ENCODE peak calls at places on chromosomes 5 and 9, in six cellular contexts. One of them, this sample, is unnamed.

GRCh38 chr5:151787817-151788216 is 16.1 kb downstream of the G3BP1 start:
- DNase-seq in CD8-positive, alpha-beta T cell: no peak
- DNase-seq in breast epithelium: no peak
- DNase-seq in dorsolateral prefrontal cortex: no peak
- DNase-seq in heart left ventricle: no peak
- DNase-seq in keratinocyte: no peak
- DNase-seq in this sample: no peak

GRCh38 chr9:87119328-87119881 is 172.1 kb upstream of the GAS1 start:
- DNase-seq in dorsolateral prefrontal cortex: no peak
- DNase-seq in CD8-positive, alpha-beta T cell: no peak
- DNase-seq in heart left ventricle: peak; percentile 63
- DNase-seq in breast epithelium: peak; percentile 76
- DNase-seq in keratinocyte: no peak
- DNase-seq in this sample: peak; percentile 90

GRCh38 chr5:43769576-43770352 is 166.8 kb downstream of the NNT start:
- DNase-seq in dorsolateral prefrontal cortex: no peak
- DNase-seq in keratinocyte: no peak
- DNase-seq in breast epithelium: no peak
- DNase-seq in CD8-positive, alpha-beta T cell: no peak
- DNase-seq in heart left ventricle: peak; percentile 34
- DNase-seq in this sample: peak; percentile 99

GRCh38 chr5:143923634-143924265 is 111.8 kb downstream of the HMHB1 start:
- DNase-seq in dorsolateral prefrontal cortex: no peak
- DNase-seq in heart left ventricle: no peak
- DNase-seq in CD8-positive, alpha-beta T cell: no peak
- DNase-seq in keratinocyte: no peak
- DNase-seq in breast epithelium: no peak
- DNase-seq in this sample: peak; percentile 39

GRCh38 chr5:67003373-67003905 is 193.2 kb downstream of the CD180 start:
- DNase-seq in CD8-positive, alpha-beta T cell: no peak
- DNase-seq in heart left ventricle: no peak
- DNase-seq in breast epithelium: no peak
- DNase-seq in dorsolateral prefrontal cortex: no peak
- DNase-seq in keratinocyte: no peak
- DNase-seq in this sample: no peak

GRCh38 chr5:145854651-145855258 is 18.1 kb downstream of the GRXCR2 start:
- DNase-seq in dorsolateral prefrontal cortex: no peak
- DNase-seq in heart left ventricle: no peak
- DNase-seq in CD8-positive, alpha-beta T cell: no peak
- DNase-seq in breast epithelium: no peak
- DNase-seq in keratinocyte: peak; percentile 57
- DNase-seq in this sample: peak; percentile 76

GRCh38 chr5:159533197-159533596 is 202.9 kb upstream of the IL12B start:
- DNase-seq in keratinocyte: no peak
- DNase-seq in breast epithelium: no peak
- DNase-seq in CD8-positive, alpha-beta T cell: no peak
- DNase-seq in dorsolateral prefrontal cortex: no peak
- DNase-seq in heart left ventricle: no peak
- DNase-seq in this sample: no peak

GRCh38 chr5:113330533-113331200 is 104.1 kb downstream of the TSSK1B start:
- DNase-seq in breast epithelium: peak; percentile 61
- DNase-seq in keratinocyte: no peak
- DNase-seq in CD8-positive, alpha-beta T cell: no peak
- DNase-seq in heart left ventricle: peak; percentile 69
- DNase-seq in dorsolateral prefrontal cortex: no peak
- DNase-seq in this sample: peak; percentile 68

GRCh38 chr9:104009853-104010252 is 84.3 kb upstream of the SMC2 start:
- DNase-seq in dorsolateral prefrontal cortex: no peak
- DNase-seq in keratinocyte: no peak
- DNase-seq in breast epithelium: no peak
- DNase-seq in CD8-positive, alpha-beta T cell: no peak
- DNase-seq in heart left ventricle: no peak
- DNase-seq in this sample: peak; percentile 23

GRCh38 chr5:72156921-72157320 is 49.6 kb downstream of the MAP1B start:
- DNase-seq in CD8-positive, alpha-beta T cell: no peak
- DNase-seq in dorsolateral prefrontal cortex: no peak
- DNase-seq in heart left ventricle: peak; percentile 39
- DNase-seq in breast epithelium: no peak
- DNase-seq in keratinocyte: no peak
- DNase-seq in this sample: no peak

GRCh38 chr5:62369039-62369438 is 34.7 kb downstream of the DIMT1 start:
- DNase-seq in dorsolateral prefrontal cortex: no peak
- DNase-seq in CD8-positive, alpha-beta T cell: no peak
- DNase-seq in heart left ventricle: no peak
- DNase-seq in breast epithelium: no peak
- DNase-seq in keratinocyte: no peak
- DNase-seq in this sample: no peak

GRCh38 chr5:58440882-58441281 is 19.0 kb downstream of the PLK2 start:
- DNase-seq in keratinocyte: no peak
- DNase-seq in CD8-positive, alpha-beta T cell: no peak
- DNase-seq in dorsolateral prefrontal cortex: no peak
- DNase-seq in breast epithelium: no peak
- DNase-seq in heart left ventricle: no peak
- DNase-seq in this sample: no peak

GRCh38 chr9:126687868-126688503 is 74.3 kb downstream of the LMX1B start:
- DNase-seq in heart left ventricle: peak; percentile 21
- DNase-seq in dorsolateral prefrontal cortex: no peak
- DNase-seq in keratinocyte: no peak
- DNase-seq in breast epithelium: no peak
- DNase-seq in CD8-positive, alpha-beta T cell: no peak
- DNase-seq in this sample: no peak

GRCh38 chr5:9632495-9632894 is 2.3 kb upstream of the TAS2R1 start:
- DNase-seq in dorsolateral prefrontal cortex: no peak
- DNase-seq in heart left ventricle: no peak
- DNase-seq in breast epithelium: no peak
- DNase-seq in keratinocyte: no peak
- DNase-seq in CD8-positive, alpha-beta T cell: no peak
- DNase-seq in this sample: no peak

GRCh38 chr9:14018061-14018460 is 295.9 kb downstream of the NFIB start:
- DNase-seq in heart left ventricle: no peak
- DNase-seq in keratinocyte: peak; percentile 17
- DNase-seq in CD8-positive, alpha-beta T cell: no peak
- DNase-seq in breast epithelium: no peak
- DNase-seq in dorsolateral prefrontal cortex: no peak
- DNase-seq in this sample: peak; percentile 82

GRCh38 chr5:170166101-170166500 is 60.4 kb downstream of the FOXI1 start:
- DNase-seq in heart left ventricle: no peak
- DNase-seq in breast epithelium: no peak
- DNase-seq in CD8-positive, alpha-beta T cell: no peak
- DNase-seq in keratinocyte: no peak
- DNase-seq in dorsolateral prefrontal cortex: no peak
- DNase-seq in this sample: no peak
- H3K4me3 ChIP-seq in heart left ventricle: no peak overlapping the region
- H3K4me3 ChIP-seq in breast epithelium: no peak overlapping the region
- H3K4me3 ChIP-seq in CD8-positive, alpha-beta T cell: no peak overlapping the region
- H3K4me3 ChIP-seq in keratinocyte: no peak overlapping the region
- H3K4me3 ChIP-seq in dorsolateral prefrontal cortex: no peak overlapping the region
- H3K4me3 ChIP-seq in this sample: no peak overlapping the region

GRCh38 chr5:56461584-56461983 is 228.5 kb upstream of the ANKRD55 start:
- DNase-seq in heart left ventricle: no peak
- DNase-seq in keratinocyte: no peak
- DNase-seq in CD8-positive, alpha-beta T cell: no peak
- DNase-seq in dorsolateral prefrontal cortex: no peak
- DNase-seq in breast epithelium: no peak
- DNase-seq in this sample: no peak

GRCh38 chr5:56464935-56465756 is 232.0 kb upstream of the ANKRD55 start:
- DNase-seq in breast epithelium: no peak
- DNase-seq in heart left ventricle: no peak
- DNase-seq in keratinocyte: no peak
- DNase-seq in CD8-positive, alpha-beta T cell: no peak
- DNase-seq in dorsolateral prefrontal cortex: no peak
- DNase-seq in this sample: peak; percentile 59

GRCh38 chr5:56466136-56466816 is 233.1 kb upstream of the ANKRD55 start:
- DNase-seq in keratinocyte: no peak
- DNase-seq in heart left ventricle: no peak
- DNase-seq in dorsolateral prefrontal cortex: no peak
- DNase-seq in breast epithelium: no peak
- DNase-seq in CD8-positive, alpha-beta T cell: no peak
- DNase-seq in this sample: no peak

GRCh38 chr5:56465757-56466127 is 232.6 kb upstream of the ANKRD55 start:
- DNase-seq in dorsolateral prefrontal cortex: no peak
- DNase-seq in keratinocyte: no peak
- DNase-seq in heart left ventricle: no peak
- DNase-seq in breast epithelium: no peak
- DNase-seq in CD8-positive, alpha-beta T cell: no peak
- DNase-seq in this sample: peak; percentile 37

GRCh38 chr5:56463944-56464571 is 230.9 kb upstream of the ANKRD55 start:
- DNase-seq in breast epithelium: no peak
- DNase-seq in heart left ventricle: no peak
- DNase-seq in keratinocyte: no peak
- DNase-seq in dorsolateral prefrontal cortex: no peak
- DNase-seq in CD8-positive, alpha-beta T cell: no peak
- DNase-seq in this sample: no peak
- TF ChIP-seq CTCF in breast epithelium: no peak
- TF ChIP-seq CTCF in heart left ventricle: no peak
- TF ChIP-seq CTCF in keratinocyte: no peak
- TF ChIP-seq CTCF in dorsolateral prefrontal cortex: no peak
- TF ChIP-seq CTCF in CD8-positive, alpha-beta T cell: no peak
- TF ChIP-seq CTCF in this sample: no peak

GRCh38 chr5:171963416-171963815 is 43.0 kb downstream of the FBXW11 start:
- DNase-seq in CD8-positive, alpha-beta T cell: no peak
- DNase-seq in breast epithelium: no peak
- DNase-seq in dorsolateral prefrontal cortex: no peak
- DNase-seq in keratinocyte: no peak
- DNase-seq in heart left ventricle: no peak
- DNase-seq in this sample: no peak

GRCh38 chr5:171965740-171966139 is 40.7 kb downstream of the FBXW11 start:
- DNase-seq in dorsolateral prefrontal cortex: no peak
- DNase-seq in keratinocyte: no peak
- DNase-seq in breast epithelium: no peak
- DNase-seq in CD8-positive, alpha-beta T cell: peak; percentile 23
- DNase-seq in heart left ventricle: no peak
- DNase-seq in this sample: no peak

GRCh38 chr5:171966964-171967363 is 39.5 kb downstream of the FBXW11 start:
- DNase-seq in CD8-positive, alpha-beta T cell: no peak
- DNase-seq in dorsolateral prefrontal cortex: no peak
- DNase-seq in heart left ventricle: no peak
- DNase-seq in breast epithelium: no peak
- DNase-seq in keratinocyte: no peak
- DNase-seq in this sample: no peak

GRCh38 chr5:171968512-171968911 is 37.9 kb downstream of the FBXW11 start:
- DNase-seq in dorsolateral prefrontal cortex: no peak
- DNase-seq in keratinocyte: no peak
- DNase-seq in heart left ventricle: no peak
- DNase-seq in breast epithelium: no peak
- DNase-seq in CD8-positive, alpha-beta T cell: no peak
- DNase-seq in this sample: no peak

GRCh38 chr5:171966270-171966669 is 40.2 kb downstream of the FBXW11 start:
- DNase-seq in breast epithelium: no peak
- DNase-seq in dorsolateral prefrontal cortex: no peak
- DNase-seq in keratinocyte: no peak
- DNase-seq in heart left ventricle: no peak
- DNase-seq in CD8-positive, alpha-beta T cell: no peak
- DNase-seq in this sample: no peak
- H3K4me3 ChIP-seq in breast epithelium: no peak overlapping the region
- H3K4me3 ChIP-seq in dorsolateral prefrontal cortex: no peak overlapping the region
- H3K4me3 ChIP-seq in keratinocyte: no peak overlapping the region
- H3K4me3 ChIP-seq in heart left ventricle: no peak overlapping the region
- H3K4me3 ChIP-seq in CD8-positive, alpha-beta T cell: no peak overlapping the region
- H3K4me3 ChIP-seq in this sample: no peak overlapping the region

DNA sequence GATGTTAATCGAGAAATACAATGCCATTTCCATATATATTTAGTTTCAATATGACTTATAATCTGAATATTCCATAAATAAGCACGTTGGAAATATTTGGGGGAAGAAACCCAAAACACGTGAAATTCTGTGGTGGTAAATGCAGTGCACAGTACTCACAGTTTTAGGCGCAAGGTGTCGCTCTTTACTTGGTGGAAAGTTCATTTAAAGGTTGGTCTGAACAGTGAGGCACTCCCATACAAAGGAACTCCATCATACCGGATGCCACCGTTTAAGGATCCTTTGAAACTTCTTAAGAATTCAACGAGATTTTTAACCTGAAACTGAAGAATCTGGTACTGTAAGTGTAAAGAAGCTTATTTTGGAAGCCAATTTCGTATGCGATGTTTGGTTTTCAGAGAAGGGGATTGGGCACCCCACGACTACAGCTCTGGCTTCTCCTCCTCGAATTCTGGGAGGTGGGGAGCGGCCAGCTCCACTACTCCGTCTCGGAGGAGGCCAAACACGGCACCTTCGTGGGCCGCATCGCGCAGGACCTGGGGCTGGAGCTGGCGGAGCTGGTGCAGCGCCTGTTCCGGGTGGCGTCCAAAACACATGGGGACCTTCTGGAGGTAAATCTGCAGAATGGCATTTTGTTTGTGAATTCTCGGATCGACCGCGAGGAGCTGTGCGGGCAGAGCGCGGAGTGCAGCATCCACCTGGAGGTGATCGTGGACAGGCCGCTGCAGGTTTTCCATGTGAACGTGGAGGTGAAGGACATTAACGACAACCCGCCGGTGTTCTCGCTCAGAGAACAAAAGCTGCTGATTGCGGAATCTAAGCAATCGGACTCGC is at the start of gene PCDHA11:
- DNase-seq in breast epithelium: no peak
- DNase-seq in keratinocyte: no peak
- DNase-seq in CD8-positive, alpha-beta T cell: no peak
- DNase-seq in heart left ventricle: no peak
- DNase-seq in dorsolateral prefrontal cortex: no peak
- DNase-seq in this sample: no peak
- TF ChIP-seq CTCF in breast epithelium: no peak
- TF ChIP-seq CTCF in keratinocyte: no peak
- TF ChIP-seq CTCF in CD8-positive, alpha-beta T cell: no peak
- TF ChIP-seq CTCF in heart left ventricle: no peak
- TF ChIP-seq CTCF in dorsolateral prefrontal cortex: peak; percentile 35
- TF ChIP-seq CTCF in this sample: no peak

DNA sequence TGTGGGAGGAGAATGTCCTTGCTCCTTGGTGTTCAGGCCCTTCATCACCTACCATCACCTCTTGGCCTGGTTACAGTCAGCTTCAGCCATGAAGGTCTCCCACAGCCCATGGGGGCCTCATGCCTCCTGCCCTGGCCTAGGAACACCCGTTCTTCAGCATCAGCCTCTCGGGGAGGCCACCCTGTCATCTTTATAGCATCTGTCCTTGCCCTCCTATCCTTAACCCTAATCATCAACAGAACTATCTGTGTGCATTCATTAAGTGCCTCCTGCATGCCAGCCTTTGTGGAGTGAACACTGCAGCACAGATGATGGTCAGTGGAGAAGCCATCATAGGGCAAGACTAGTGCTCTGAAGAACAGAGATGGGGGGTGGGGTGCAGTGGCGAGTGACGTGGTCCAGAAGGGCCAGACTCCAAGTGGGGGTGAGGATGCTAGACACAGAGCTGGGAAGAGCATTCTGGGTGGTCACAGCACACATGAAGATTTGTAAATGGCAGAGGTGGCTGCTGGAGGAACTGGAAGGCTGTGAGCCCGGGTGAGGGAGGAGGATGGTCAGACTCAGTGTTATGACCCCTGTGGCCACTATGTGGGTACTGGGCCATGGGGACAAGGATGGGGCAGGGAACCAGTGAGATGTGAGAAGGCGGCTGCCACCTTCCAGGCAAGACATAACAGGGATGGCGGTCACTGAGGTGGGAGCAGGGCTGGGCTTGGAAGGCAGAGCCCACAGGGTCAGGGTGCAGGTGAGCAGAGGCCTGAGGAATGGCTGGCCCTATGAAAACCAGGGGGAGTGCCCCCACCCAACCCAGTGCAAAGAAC is 3.6 kb upstream of the CARD19 start:
- DNase-seq in dorsolateral prefrontal cortex: peak; percentile 18
- DNase-seq in breast epithelium: no peak
- DNase-seq in heart left ventricle: no peak
- DNase-seq in CD8-positive, alpha-beta T cell: no peak
- DNase-seq in keratinocyte: no peak
- DNase-seq in this sample: no peak
- H3K4me3 ChIP-seq in dorsolateral prefrontal cortex: no peak overlapping the region
- H3K4me3 ChIP-seq in breast epithelium: no peak overlapping the region
- H3K4me3 ChIP-seq in heart left ventricle: no peak overlapping the region
- H3K4me3 ChIP-seq in CD8-positive, alpha-beta T cell: no peak overlapping the region
- H3K4me3 ChIP-seq in keratinocyte: no peak overlapping the region
- H3K4me3 ChIP-seq in this sample: no peak overlapping the region